ENCODE peak calls at places on chromosome 15, in ten cellular contexts. I is stomach; U is HepG2; P is fibroblast of lung; C is A549; T is MM.1S; N is cardiac muscle cell; J is AG04450; W is CD8-positive, alpha-beta T cell; L is spleen. Q is an unnamed sample.

GRCh38 chr15:98648654-98649537 is 557 bp downstream of the IGF1R start:
- DNase-seq in W (peak), P (peak), J (no peak), T (peak), N (peak), I (peak), L (peak), U (no peak), C (no peak), Q (peak)

GRCh38 chr15:50024183-50024795 is 94.7 kb downstream of the ATP8B4 start:
- DNase-seq in L (no peak), W (no peak), N (peak), I (no peak), J (no peak), U (no peak), P (peak), C (no peak), T (no peak), Q (no peak)

GRCh38 chr15:87955284-87955909 is 301.1 kb downstream of the NTRK3 start:
- DNase-seq in P (no peak), J (no peak), W (no peak), U (no peak), L (no peak), N (no peak), T (no peak), I (no peak), C (no peak), Q (no peak)

GRCh38 chr15:57827021-57827420 is 120.5 kb downstream of the POLR2M start:
- DNase-seq in I (no peak), T (no peak), L (no peak), P (no peak), N (no peak), C (no peak), W (no peak), U (no peak), J (no peak), Q (no peak)

GRCh38 chr15:90529369-90530249 is at the start of gene CRTC3:
- DNase-seq in U (no peak), P (peak), I (peak), T (peak), W (peak), L (peak), J (no peak), N (peak), C (peak), Q (peak)

GRCh38 chr15:91408476-91409076 is 308.5 kb downstream of the SV2B start:
- DNase-seq in C (no peak), L (no peak), N (peak), J (no peak), U (no peak), I (no peak), W (no peak), T (no peak), P (peak), Q (no peak)

GRCh38 chr15:89441295-89441762 is 55.1 kb downstream of the RHCG start:
- DNase-seq in C (no peak), L (peak), I (no peak), N (no peak), P (no peak), T (peak), U (no peak), J (no peak), W (no peak), Q (no peak)

GRCh38 chr15:50854594-50855490 is 53.6 kb upstream of the AP4E1 start:
- DNase-seq in U (peak), L (no peak), N (no peak), I (no peak), P (no peak), C (no peak), J (no peak), T (no peak), W (no peak), Q (no peak)

GRCh38 chr15:42672444-42672843 is 64.5 kb downstream of the CDAN1 start:
- DNase-seq in I (no peak), L (no peak), J (no peak), U (no peak), P (no peak), C (no peak), T (no peak), N (no peak), W (no peak), Q (no peak)

GRCh38 chr15:39594056-39594763 is 13.3 kb downstream of the THBS1 start:
- DNase-seq in I (no peak), C (no peak), J (no peak), L (no peak), U (no peak), T (no peak), W (peak), P (peak), N (peak), Q (no peak)

GRCh38 chr15:62858343-62858742 is 184.2 kb upstream of the TPM1 start:
- DNase-seq in C (no peak), N (no peak), W (no peak), T (no peak), L (no peak), U (peak), I (no peak), J (no peak), P (no peak), Q (no peak)

GRCh38 chr15:97703400-97703799 is 257.1 kb upstream of the ARRDC4 start:
- DNase-seq in P (no peak), W (no peak), T (no peak), U (no peak), J (no peak), I (no peak), C (no peak), L (no peak), N (no peak), Q (no peak)

GRCh38 chr15:95341686-95342085 is 988.8 kb upstream of the NR2F2 start:
- DNase-seq in I (no peak), J (no peak), W (no peak), L (no peak), C (no peak), T (no peak), N (no peak), P (no peak), U (no peak), Q (no peak)

DNA sequence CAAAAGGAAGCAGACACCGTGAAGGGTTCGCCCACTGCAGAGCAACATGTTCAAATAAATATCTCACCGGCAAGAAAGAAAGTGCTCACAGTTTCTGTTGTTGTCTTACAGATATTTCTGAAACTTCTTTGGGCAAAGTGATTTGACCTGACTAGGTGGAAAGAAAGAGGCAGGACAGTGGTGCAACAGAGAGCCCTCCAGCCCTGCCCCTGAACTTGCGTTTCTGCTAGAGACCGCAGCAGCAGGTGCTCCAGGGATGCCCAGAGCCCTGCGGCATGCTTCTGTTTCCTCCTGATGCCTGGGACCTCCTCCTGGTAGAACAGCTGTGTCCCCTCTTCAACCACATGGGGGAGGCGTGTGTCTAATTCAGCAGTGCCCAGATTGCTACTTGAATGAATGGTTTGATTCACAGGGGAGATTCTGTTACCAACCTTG is 123.4 kb downstream of the ATP10A start:
- DNase-seq in L (no peak), W (peak), N (peak), U (no peak), I (no peak), C (peak), T (peak), J (peak), P (peak), Q (no peak)
- TF ChIP-seq CTCF in L (peak), W (peak), N (peak), U (peak), I (no peak), C (peak), T (no peak), J (peak), P (peak), Q (peak)

DNA sequence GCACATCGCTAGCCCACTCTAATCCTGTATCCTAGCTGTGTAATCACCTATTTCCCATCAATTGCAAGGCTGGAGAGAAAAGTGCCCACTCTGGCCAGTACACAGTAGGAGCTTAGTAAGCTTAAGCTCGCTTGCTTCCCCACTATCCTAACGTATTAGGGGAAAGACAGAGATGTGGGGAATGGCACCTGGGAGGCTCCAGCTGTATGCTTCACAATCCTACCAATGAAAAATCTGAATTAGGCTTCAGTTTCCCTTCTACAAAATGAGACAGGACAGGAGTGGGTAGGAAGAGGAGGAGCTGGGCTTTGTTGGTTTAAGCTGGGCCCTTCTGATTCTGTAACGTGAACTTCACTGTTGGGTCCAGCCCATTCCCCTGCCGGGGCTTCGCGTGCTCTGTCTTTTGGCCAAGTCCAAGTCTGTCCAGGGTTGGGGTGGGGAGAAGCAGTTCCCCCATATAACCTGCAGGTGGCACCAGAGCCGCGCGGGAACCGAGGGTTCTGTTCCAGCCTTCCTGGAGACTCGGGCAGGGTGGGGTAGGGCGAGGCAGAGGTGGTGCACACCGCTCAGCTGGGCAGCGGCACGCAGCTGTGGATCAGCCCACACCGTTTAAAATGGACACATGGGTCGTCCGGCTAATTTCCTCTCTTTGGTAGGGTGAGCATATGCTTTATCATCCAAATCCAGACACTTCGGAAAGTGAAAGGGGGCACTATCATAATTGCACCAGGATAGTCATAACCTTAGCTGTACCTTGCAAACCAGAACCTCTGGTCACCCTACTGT is 118.2 kb downstream of the TBC1D2B start:
- DNase-seq in I (peak), J (peak), U (peak), P (peak), N (peak), T (peak), C (peak), L (peak), W (peak), Q (peak)
- H3K4me3 ChIP-seq in I (peak), J (peak), U (no peak), P (peak), N (no peak), T (peak), C (peak), L (peak), W (no peak), Q (peak)

DNA sequence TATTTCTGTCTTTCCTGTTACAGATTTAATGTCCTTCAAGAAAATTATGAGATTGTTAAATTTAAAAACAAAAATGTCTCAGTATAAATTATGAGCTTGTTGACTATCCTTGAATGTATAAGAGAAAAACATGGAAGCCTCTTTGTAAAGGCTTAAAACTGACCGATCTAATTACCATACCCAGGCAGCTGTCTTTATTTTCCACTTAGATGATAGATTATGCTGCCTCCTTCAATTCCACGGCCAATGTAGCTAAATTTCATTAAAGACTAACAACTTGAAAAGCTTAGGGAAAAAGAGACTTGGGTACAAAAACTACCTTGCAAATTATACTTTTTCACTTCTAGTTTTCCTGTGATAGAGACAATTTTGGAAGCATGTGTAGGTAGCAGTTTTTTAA is 88.3 kb downstream of the ATP10A start:
- DNase-seq in P (no peak), C (no peak), J (no peak), U (no peak), W (no peak), T (no peak), N (no peak), L (no peak), I (no peak), Q (no peak)
- H3K27ac ChIP-seq in P (peak), C (peak), J (peak), U (no peak), W (no peak), T (no peak), N (no peak), L (no peak), I (no peak), Q (no peak)

GRCh38 chr15:66700412-66700801 is 1.6 kb upstream of the SMAD6 start:
- DNase-seq in P (no peak), T (no peak), I (no peak), N (no peak), L (no peak), W (no peak), U (no peak), J (no peak), C (no peak), Q (no peak)

GRCh38 chr15:66696770-66697169 is 5.3 kb upstream of the SMAD6 start:
- DNase-seq in T (no peak), N (no peak), J (no peak), C (no peak), W (no peak), L (no peak), U (no peak), I (no peak), P (no peak), Q (no peak)

GRCh38 chr15:66698971-66699370 is 3.1 kb upstream of the SMAD6 start:
- DNase-seq in T (no peak), L (no peak), C (no peak), J (no peak), I (no peak), N (no peak), P (no peak), W (no peak), U (no peak), Q (no peak)

GRCh38 chr15:66700802-66701421 is 1.1 kb upstream of the SMAD6 start:
- DNase-seq in L (peak), N (peak), T (peak), U (peak), P (peak), J (peak), I (peak), C (peak), W (peak), Q (peak)

GRCh38 chr15:66698318-66698961 is 3.6 kb upstream of the SMAD6 start:
- DNase-seq in L (no peak), N (peak), C (peak), U (peak), P (peak), W (no peak), T (peak), I (peak), J (no peak), Q (peak)
- TF ChIP-seq CTCF in L (peak), N (peak), C (peak), U (peak), P (peak), W (no peak), T (peak), I (peak), J (peak), Q (peak)

Q was measured in psoas muscle.